ENCODE peak calls at places on chromosomes 11 and 22, in seven cellular contexts. M, R, P, E, I, K and Q are unnamed samples.

GRCh38 chr11:104570088-104570701 is 328.1 kb downstream of the CASP12 start:
- DNase-seq in M (no peak), R (no peak), P (no peak), E (no peak), I (no peak), K (no peak), Q (no peak)

GRCh38 chr11:1238767-1239595 is 16.1 kb downstream of the MUC5B start:
- DNase-seq in M (no peak), R (peak), P (no peak), E (peak), I (no peak), K (no peak), Q (peak)

GRCh38 chr11:80562726-80563125 is 1121.9 kb upstream of the TENM4 start:
- DNase-seq in M (no peak), R (no peak), P (no peak), E (no peak), I (no peak), K (no peak), Q (no peak)

GRCh38 chr11:85827768-85828639 is 17.1 kb upstream of the SYTL2 start:
- DNase-seq in M (no peak), R (no peak), P (no peak), E (no peak), I (peak), K (no peak), Q (no peak)

GRCh38 chr11:8015753-8016239 is 28.7 kb downstream of the EIF3F start:
- DNase-seq in M (no peak), R (no peak), P (no peak), E (no peak), I (no peak), K (no peak), Q (no peak)

GRCh38 chr11:45578286-45578685 is 87.1 kb downstream of the CHST1 start:
- DNase-seq in M (no peak), R (peak), P (peak), E (no peak), I (no peak), K (no peak), Q (no peak)

GRCh38 chr11:46942172-46942571 is 5.6 kb downstream of the CSTPP1 start:
- DNase-seq in M (no peak), R (no peak), P (no peak), E (no peak), I (no peak), K (no peak), Q (no peak)

GRCh38 chr22:40147388-40148176 is 30.1 kb upstream of the TNRC6B start:
- DNase-seq in M (no peak), R (peak), P (no peak), E (no peak), I (no peak), K (no peak), Q (no peak)

GRCh38 chr11:26741036-26741435 is 19.2 kb upstream of the SLC5A12 start:
- DNase-seq in M (no peak), R (no peak), P (no peak), E (no peak), I (no peak), K (no peak), Q (no peak)

GRCh38 chr22:40485813-40486610 is 115.6 kb downstream of the SGSM3 start:
- DNase-seq in M (no peak), R (no peak), P (no peak), E (no peak), I (no peak), K (no peak), Q (no peak)

GRCh38 chr11:79940976-79941735 is 500.3 kb upstream of the TENM4 start:
- DNase-seq in M (no peak), R (no peak), P (no peak), E (no peak), I (no peak), K (no peak), Q (no peak)

GRCh38 chr22:39092111-39092867 is 4.8 kb upstream of the APOBEC3H start:
- DNase-seq in M (no peak), R (no peak), P (no peak), E (no peak), I (no peak), K (no peak), Q (no peak)

GRCh38 chr11:106249857-106250256 is 172.4 kb downstream of the AASDHPPT start:
- DNase-seq in M (no peak), R (no peak), P (no peak), E (no peak), I (no peak), K (no peak), Q (no peak)

GRCh38 chr11:114278342-114279065 is 17.7 kb upstream of the NNMT start:
- DNase-seq in M (no peak), R (no peak), P (no peak), E (no peak), I (no peak), K (no peak), Q (no peak)

GRCh38 chr22:41834005-41834975 is 1.4 kb downstream of the SREBF2 start:
- DNase-seq in M (no peak), R (no peak), P (no peak), E (peak), I (no peak), K (no peak), Q (no peak)

GRCh38 chr22:19167106-19167869 is 11.2 kb downstream of the SLC25A1 start:
- DNase-seq in M (no peak), R (no peak), P (no peak), E (no peak), I (no peak), K (no peak), Q (no peak)

GRCh38 chr11:112697779-112698178 is 263.4 kb upstream of the NCAM1 start:
- DNase-seq in M (no peak), R (no peak), P (no peak), E (no peak), I (no peak), K (no peak), Q (no peak)

GRCh38 chr11:106281455-106282173 is 204.2 kb downstream of the AASDHPPT start:
- DNase-seq in M (no peak), R (no peak), P (no peak), E (no peak), I (peak), K (no peak), Q (no peak)

GRCh38 chr11:94511932-94512781 is at the start of gene C11orf97:
- DNase-seq in M (peak), R (peak), P (peak), E (peak), I (no peak), K (no peak), Q (peak)

GRCh38 chr22:19941365-19942070 is at the start of the genes COMT and TXNRD2:
- DNase-seq in M (no peak), R (peak), P (peak), E (no peak), I (no peak), K (no peak), Q (peak)

GRCh38 chr22:20039683-20040325 is 18.9 kb downstream of the TANGO2 start:
- DNase-seq in M (no peak), R (no peak), P (no peak), E (no peak), I (no peak), K (no peak), Q (no peak)

GRCh38 chr11:13596601-13597000 is 71.9 kb upstream of the FAR1 start:
- DNase-seq in M (no peak), R (no peak), P (no peak), E (no peak), I (no peak), K (no peak), Q (no peak)

GRCh38 chr11:126929186-126930085 is 71.1 kb downstream of the KIRREL3 start:
- DNase-seq in M (no peak), R (no peak), P (no peak), E (no peak), I (no peak), K (no peak), Q (no peak)

GRCh38 chr11:126924381-126924780 is 76.2 kb downstream of the KIRREL3 start:
- DNase-seq in M (no peak), R (no peak), P (no peak), E (no peak), I (no peak), K (no peak), Q (no peak)

GRCh38 chr11:126927628-126928027 is 72.9 kb downstream of the KIRREL3 start:
- DNase-seq in M (no peak), R (no peak), P (no peak), E (no peak), I (no peak), K (no peak), Q (no peak)

GRCh38 chr11:126925321-126926093 is 75.1 kb downstream of the KIRREL3 start:
- DNase-seq in M (no peak), R (no peak), P (no peak), E (no peak), I (no peak), K (no peak), Q (no peak)

DNA sequence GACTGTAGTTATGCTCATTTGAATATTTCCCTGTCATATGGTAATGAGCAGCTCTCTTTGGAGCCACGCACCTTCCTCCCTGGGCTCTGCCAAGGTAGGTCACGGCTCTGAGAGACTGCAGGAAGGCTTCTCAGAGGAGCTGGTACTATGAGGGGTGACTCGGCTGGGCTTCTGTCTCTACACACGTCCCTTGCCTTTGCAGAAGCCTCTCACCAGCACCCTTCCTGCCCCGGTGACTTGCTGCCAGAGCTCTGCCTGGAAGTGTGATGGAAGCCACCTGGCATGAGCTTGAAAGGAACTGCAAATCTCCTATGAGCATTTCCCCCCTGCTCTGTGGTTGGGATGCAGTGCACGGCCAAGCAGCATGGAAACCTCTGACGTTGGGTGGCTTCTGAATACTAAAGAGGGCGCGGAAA is 74.2 kb downstream of the KIRREL3 start:
- DNase-seq in M (no peak), R (no peak), P (no peak), E (no peak), I (no peak), K (no peak), Q (no peak)
- TF ChIP-seq JUND in M (no peak), R (no peak), P (no peak), E (no peak), I (no peak), K (no peak), Q (no peak)

GRCh38 chr11:69321877-69322350 is 28.0 kb downstream of the MYEOV start:
- DNase-seq in M (no peak), R (no peak), P (no peak), E (no peak), I (no peak), K (no peak), Q (no peak)
- TF ChIP-seq JUND in M (no peak), R (no peak), P (peak), E (no peak), I (peak), K (no peak), Q (no peak)

GRCh38 chr11:59689015-59689414 is 20.2 kb upstream of the PATL1 start:
- DNase-seq in M (no peak), R (no peak), P (no peak), E (no peak), I (no peak), K (no peak), Q (no peak)
- TF ChIP-seq JUND in M (no peak), R (no peak), P (no peak), E (no peak), I (no peak), K (no peak), Q (no peak)

GRCh38 chr11:36657610-36658225 is 59.7 kb upstream of the RAG2 start:
- DNase-seq in M (no peak), R (peak), P (no peak), E (no peak), I (no peak), K (no peak), Q (no peak)
- TF ChIP-seq JUND in M (no peak), R (no peak), P (no peak), E (no peak), I (no peak), K (no peak), Q (no peak)

GRCh38 chr11:16820324-16821092 is 82.1 kb downstream of the C11orf58 start:
- DNase-seq in M (peak), R (peak), P (peak), E (peak), I (peak), K (peak), Q (peak)
- TF ChIP-seq JUND in M (no peak), R (no peak), P (no peak), E (no peak), I (no peak), K (no peak), Q (no peak)

GRCh38 chr11:117629146-117629545 is 167.9 kb downstream of the DSCAML1 start:
- DNase-seq in M (no peak), R (no peak), P (no peak), E (no peak), I (no peak), K (no peak), Q (no peak)
- TF ChIP-seq JUND in M (no peak), R (no peak), P (no peak), E (no peak), I (no peak), K (no peak), Q (no peak)